ENCODE peak calls at places on chromosome 18, in ten cellular contexts. L is omental fat pad, G is cardiac muscle cell, I is endothelial cell, K is astrocyte of the cerebellum, R is HFFc6, N is HFF-Myc, M is heart right ventricle, A is breast epithelium, W is transverse colon. V is an unnamed sample.

GRCh38 chr18:72783517-72783916 is 84.3 kb downstream of the NETO1 start:
- DNase-seq in L (no peak), G (no peak), I (no peak), K (no peak), R (no peak), N (no peak), M (no peak), A (no peak), W (no peak), V (no peak)

GRCh38 chr18:3254725-3255124 is 7.1 kb downstream of the MYL12A start:
- DNase-seq in L (no peak), G (no peak), I (no peak), K (no peak), R (no peak), N (no peak), M (no peak), A (no peak), W (no peak), V (no peak)

GRCh38 chr18:29154758-29155725 is 978.1 kb upstream of the CDH2 start:
- DNase-seq in L (no peak), G (no peak), I (no peak), K (peak; percentile 78), R (peak; percentile 96), N (peak; percentile 87), M (no peak), A (no peak), W (no peak), V (peak; percentile 55)

GRCh38 chr18:11672198-11672597 is 16.9 kb upstream of the GNAL start:
- DNase-seq in L (no peak), G (no peak), I (no peak), K (no peak), R (no peak), N (no peak), M (no peak), A (no peak), W (no peak), V (no peak)

GRCh38 chr18:26468931-26469340 is 79.4 kb downstream of the KCTD1 start:
- DNase-seq in L (no peak), G (peak; percentile 57), I (peak; percentile 55), K (no peak), R (no peak), N (no peak), M (no peak), A (no peak), W (peak; percentile 20), V (no peak)

GRCh38 chr18:9708882-9709877 is 1.1 kb downstream of the RAB31 start:
- DNase-seq in L (no peak), G (peak; percentile 35), I (peak; percentile 41), K (no peak), R (no peak), N (no peak), M (peak; percentile 22), A (no peak), W (peak; percentile 26), V (no peak)

GRCh38 chr18:13315000-13315399 is 96.4 kb downstream of the LDLRAD4 start:
- DNase-seq in L (no peak), G (no peak), I (no peak), K (no peak), R (no peak), N (no peak), M (no peak), A (no peak), W (no peak), V (no peak)

GRCh38 chr18:62282188-62282629 is 42.9 kb upstream of the TNFRSF11A start:
- DNase-seq in L (no peak), G (no peak), I (no peak), K (peak; percentile 81), R (peak; percentile 65), N (peak; percentile 7), M (no peak), A (no peak), W (no peak), V (peak; percentile 44)

GRCh38 chr18:66603941-66604627 is at the start of gene CDH19:
- DNase-seq in L (no peak), G (no peak), I (no peak), K (no peak), R (no peak), N (no peak), M (no peak), A (no peak), W (no peak), V (no peak)

GRCh38 chr18:41751161-41751560 is 203.9 kb upstream of the PIK3C3 start:
- DNase-seq in L (no peak), G (no peak), I (no peak), K (no peak), R (peak; percentile 36), N (no peak), M (no peak), A (no peak), W (no peak), V (no peak)

GRCh38 chr18:11741505-11742145 is 52.6 kb downstream of the GNAL start:
- DNase-seq in L (no peak), G (no peak), I (no peak), K (no peak), R (no peak), N (no peak), M (no peak), A (no peak), W (no peak), V (no peak)

GRCh38 chr18:34640273-34640672 is 69.8 kb upstream of the DTNA start:
- DNase-seq in L (no peak), G (no peak), I (no peak), K (no peak), R (no peak), N (no peak), M (no peak), A (no peak), W (no peak), V (no peak)

GRCh38 chr18:34633368-34633767 is 76.7 kb upstream of the DTNA start:
- DNase-seq in L (no peak), G (no peak), I (no peak), K (no peak), R (no peak), N (no peak), M (no peak), A (no peak), W (no peak), V (no peak)

GRCh38 chr18:34639662-34640061 is 70.4 kb upstream of the DTNA start:
- DNase-seq in L (no peak), G (no peak), I (no peak), K (no peak), R (no peak), N (no peak), M (no peak), A (no peak), W (no peak), V (no peak)

GRCh38 chr18:34632323-34632722 is 77.8 kb upstream of the DTNA start:
- DNase-seq in L (no peak), G (no peak), I (no peak), K (no peak), R (no peak), N (no peak), M (no peak), A (no peak), W (no peak), V (no peak)

GRCh38 chr18:34637094-34637801 is 72.8 kb upstream of the DTNA start:
- DNase-seq in L (no peak), G (no peak), I (no peak), K (no peak), R (no peak), N (no peak), M (no peak), A (no peak), W (no peak), V (no peak)
- TF ChIP-seq CTCF in L (no peak), G (no peak), I (no peak), K (no peak), R (no peak), N (no peak), M (no peak), A (no peak), W (no peak), V (no peak)

DNA sequence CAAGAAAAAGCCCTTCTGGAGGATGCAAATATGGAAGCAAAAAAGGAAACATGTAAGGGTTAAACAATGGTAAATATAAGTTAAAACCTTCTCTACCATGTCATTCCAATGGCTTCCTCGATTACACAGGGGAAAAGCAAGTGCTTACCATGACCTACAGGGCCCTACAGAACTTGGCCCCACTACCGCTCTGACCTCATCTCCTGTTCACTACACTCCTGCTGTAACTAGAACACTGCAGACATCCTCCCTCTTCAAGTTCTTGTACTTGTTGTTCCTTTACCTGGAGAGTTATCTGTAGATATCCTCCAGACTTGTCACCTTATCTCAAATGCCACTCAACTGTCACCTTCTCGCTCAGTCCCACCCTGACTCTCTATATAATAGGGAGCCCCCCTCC is 194.6 kb downstream of the L3MBTL4 start:
- DNase-seq in L (no peak), G (no peak), I (no peak), K (no peak), R (no peak), N (no peak), M (no peak), A (no peak), W (no peak), V (no peak)
- TF ChIP-seq CTCF in L (no peak), G (no peak), I (no peak), K (no peak), R (no peak), N (no peak), M (no peak), A (no peak), W (no peak), V (no peak)

GRCh38 chr18:74315464-74316256 is at the start of gene C18orf63:
- DNase-seq in L (no peak), G (no peak), I (no peak), K (no peak), R (no peak), N (no peak), M (no peak), A (no peak), W (no peak), V (no peak)

GRCh38 chr18:74311000-74311399 is 4.6 kb upstream of the C18orf63 start:
- DNase-seq in L (no peak), G (no peak), I (no peak), K (no peak), R (no peak), N (no peak), M (no peak), A (no peak), W (no peak), V (no peak)

GRCh38 chr18:74314759-74315463 is 728 bp upstream of the C18orf63 start:
- DNase-seq in L (no peak), G (no peak), I (no peak), K (no peak), R (no peak), N (no peak), M (peak; percentile 26), A (no peak), W (no peak), V (no peak)

GRCh38 chr18:74310411-74310810 is 5.2 kb upstream of the C18orf63 start:
- DNase-seq in L (no peak), G (no peak), I (no peak), K (no peak), R (peak; percentile 71), N (no peak), M (no peak), A (no peak), W (no peak), V (no peak)
- TF ChIP-seq CTCF in L (no peak), G (peak; percentile 55), I (no peak), K (peak; percentile 54), R (peak; percentile 67), N (peak; percentile 36), M (no peak), A (peak; percentile 35), W (peak; percentile 16), V (peak; percentile 47)

DNA sequence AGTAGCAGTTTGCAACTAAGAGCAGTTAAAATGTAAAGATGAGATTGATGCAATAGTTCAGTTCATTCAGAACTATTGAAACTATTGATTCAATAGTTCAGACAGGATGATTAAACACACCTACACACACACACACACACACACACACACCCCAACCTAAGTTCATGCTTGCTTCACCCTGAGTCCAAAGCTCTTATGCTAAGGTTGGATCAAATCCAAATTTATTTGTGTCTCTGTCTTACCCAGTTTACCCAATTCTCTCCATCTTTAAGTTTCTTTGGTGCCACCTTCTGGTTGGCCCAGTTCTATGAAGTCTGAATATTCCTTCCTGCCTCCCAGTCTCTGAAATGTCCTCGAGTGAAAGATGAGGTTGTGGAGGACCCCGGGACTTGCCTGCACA is 5.1 kb downstream of the SERPINB8 start:
- DNase-seq in L (no peak), G (no peak), I (no peak), K (no peak), R (peak; percentile 46), N (no peak), M (no peak), A (no peak), W (peak; percentile 37), V (no peak)
- TF ChIP-seq CTCF in L (no peak), G (peak; percentile 46), I (no peak), K (peak; percentile 49), R (peak; percentile 64), N (peak; percentile 20), M (no peak), A (no peak), W (no peak), V (peak; percentile 21)